ENCODE peak calls at places on chromosomes 1 and 21, in nine cellular contexts. W, E, V, N, R, G, Q, P and M are unnamed samples.

GRCh38 chr1:226034482-226034881 is 28.0 kb upstream of the H3-3A start:
- DNase-seq in W (no peak), E (peak; percentile 97), V (peak; percentile 8), N (peak; percentile 68), R (no peak), G (peak; percentile 86), Q (peak; percentile 32), P (peak; percentile 98), M (peak; percentile 46)

GRCh38 chr1:47241114-47242113 is 9.4 kb upstream of the TAL1 start:
- DNase-seq in W (no peak), E (no peak), V (no peak), N (no peak), R (no peak), G (peak; percentile 14), Q (no peak), P (no peak), M (no peak)

GRCh38 chr1:19861034-19861433 is 21.2 kb upstream of the OTUD3 start:
- DNase-seq in W (no peak), E (no peak), V (no peak), N (peak; percentile 46), R (no peak), G (no peak), Q (no peak), P (no peak), M (no peak)

GRCh38 chr1:36087233-36088123 is 1.2 kb upstream of the ADPRS start:
- DNase-seq in W (no peak), E (no peak), V (no peak), N (no peak), R (no peak), G (peak; percentile 22), Q (no peak), P (no peak), M (no peak)

GRCh38 chr1:99680258-99680657 is 34.3 kb downstream of the PALMD start:
- DNase-seq in W (no peak), E (no peak), V (no peak), N (peak; percentile 47), R (no peak), G (peak; percentile 45), Q (no peak), P (no peak), M (no peak)

GRCh38 chr1:58047265-58047858 is 499.2 kb downstream of the OMA1 start:
- DNase-seq in W (peak; percentile 46), E (no peak), V (peak; percentile 38), N (peak; percentile 35), R (no peak), G (peak; percentile 14), Q (peak; percentile 17), P (no peak), M (peak; percentile 49)

GRCh38 chr21:35641271-35642016 is 418.9 kb downstream of the SETD4 start:
- DNase-seq in W (no peak), E (no peak), V (no peak), N (no peak), R (no peak), G (peak; percentile 24), Q (no peak), P (no peak), M (no peak)

GRCh38 chr1:39992229-39992628 is 37.3 kb downstream of the MFSD2A start:
- DNase-seq in W (no peak), E (no peak), V (no peak), N (no peak), R (no peak), G (no peak), Q (no peak), P (peak; percentile 73), M (no peak)

GRCh38 chr1:109296782-109297181 is 10.0 kb downstream of the MYBPHL start:
- DNase-seq in W (no peak), E (no peak), V (no peak), N (peak; percentile 47), R (no peak), G (no peak), Q (no peak), P (no peak), M (no peak)